ENCODE peak calls at places on chromosomes 3 and 15, in seven cellular contexts. Z is amniotic stem cell; I is astrocyte; M is mammary epithelial cell; G is T-helper 17 cell; P is stimulated activated CD4-positive, alpha-beta T cell treated with anti-CD3 and anti-CD28 coated beads, Interleukin-12 subunit alpha, Interleukin-12 subunit beta, amount 100 ng/mL, for 48 hours; Q is right atrium auricular region. W is an unnamed sample.

GRCh38 chr3:160331127-160331937 is 67.7 kb downstream of the IFT80 start:
- DNase-seq in Z (peak), I (peak), M (peak), G (no peak), P (no peak), Q (no peak), W (no peak)

GRCh38 chr15:35067501-35068347 is 17.4 kb downstream of the NANOGP8 start:
- DNase-seq in Z (no peak), I (no peak), M (no peak), G (no peak), P (no peak), Q (no peak), W (no peak)

GRCh38 chr3:124997303-124998246 is 58.2 kb downstream of the HEG1 start:
- DNase-seq in Z (no peak), I (no peak), M (no peak), G (no peak), P (no peak), Q (no peak), W (no peak)

GRCh38 chr15:89197503-89197971 is 23.8 kb downstream of the RLBP1 start:
- DNase-seq in Z (no peak), I (no peak), M (peak), G (no peak), P (no peak), Q (no peak), W (peak)

GRCh38 chr3:37591130-37591865 is 270.4 kb upstream of the CTDSPL start:
- DNase-seq in Z (no peak), I (no peak), M (no peak), G (no peak), P (no peak), Q (no peak), W (peak)

GRCh38 chr15:41535529-41535928 is 8.5 kb downstream of the RPAP1 start:
- DNase-seq in Z (no peak), I (no peak), M (no peak), G (no peak), P (no peak), Q (no peak), W (no peak)

GRCh38 chr15:55277715-55278114 is 11.9 kb downstream of the RAB27A start:
- DNase-seq in Z (no peak), I (no peak), M (no peak), G (no peak), P (no peak), Q (no peak), W (no peak)

GRCh38 chr3:12143949-12144504 is 14.7 kb downstream of the TIMP4 start:
- DNase-seq in Z (no peak), I (peak), M (peak), G (no peak), P (no peak), Q (peak), W (peak)

GRCh38 chr3:69941037-69941436 is 58.5 kb upstream of the SAMMSON start:
- DNase-seq in Z (no peak), I (no peak), M (no peak), G (no peak), P (no peak), Q (no peak), W (no peak)

GRCh38 chr3:53318522-53318921 is 28.8 kb downstream of the DCP1A start:
- DNase-seq in Z (peak), I (peak), M (no peak), G (no peak), P (no peak), Q (no peak), W (no peak)

GRCh38 chr3:120858501-120858900 is 49.5 kb upstream of the STXBP5L start:
- DNase-seq in Z (no peak), I (peak), M (no peak), G (no peak), P (no peak), Q (no peak), W (no peak)

GRCh38 chr3:30586806-30587486 is 19.5 kb upstream of the TGFBR2 start:
- DNase-seq in Z (no peak), I (peak), M (no peak), G (no peak), P (no peak), Q (no peak), W (no peak)

GRCh38 chr3:105495021-105495420 is 128.3 kb downstream of the ALCAM start:
- DNase-seq in Z (no peak), I (peak), M (no peak), G (no peak), P (no peak), Q (no peak), W (no peak)

GRCh38 chr3:196339493-196340254 is 1.5 kb upstream of the TM4SF19 start:
- DNase-seq in Z (no peak), I (peak), M (peak), G (no peak), P (no peak), Q (no peak), W (no peak)

GRCh38 chr15:50262533-50262932 is 3.0 kb downstream of the HDC start:
- DNase-seq in Z (no peak), I (no peak), M (no peak), G (no peak), P (peak), Q (no peak), W (no peak)

GRCh38 chr3:149134560-149134959 is 5.1 kb downstream of the HPS3 start:
- DNase-seq in Z (no peak), I (peak), M (peak), G (no peak), P (no peak), Q (no peak), W (no peak)

GRCh38 chr3:24199775-24200247 is 254.7 kb downstream of the NR1D2 start:
- DNase-seq in Z (peak), I (peak), M (no peak), G (no peak), P (no peak), Q (no peak), W (no peak)

GRCh38 chr15:100923902-100924301 is 4.7 kb downstream of the LRRK1 start:
- DNase-seq in Z (no peak), I (no peak), M (no peak), G (no peak), P (no peak), Q (peak), W (no peak)

GRCh38 chr3:23966308-23966707 is 21.2 kb downstream of the NR1D2 start:
- DNase-seq in Z (peak), I (peak), M (no peak), G (no peak), P (no peak), Q (no peak), W (no peak)

GRCh38 chr15:49645937-49646336 is 25.1 kb downstream of the DTWD1 start:
- DNase-seq in Z (no peak), I (peak), M (peak), G (no peak), P (no peak), Q (no peak), W (peak)

GRCh38 chr3:14333215-14333614 is 69.2 kb upstream of the SLC6A6 start:
- DNase-seq in Z (no peak), I (no peak), M (no peak), G (no peak), P (no peak), Q (no peak), W (no peak)

GRCh38 chr3:15693340-15693739 is 91.8 kb downstream of the BTD start:
- DNase-seq in Z (no peak), I (peak), M (no peak), G (no peak), P (no peak), Q (no peak), W (no peak)

GRCh38 chr3:129001817-129002572 is 891 bp downstream of the EFCC1 start:
- DNase-seq in Z (no peak), I (no peak), M (no peak), G (no peak), P (no peak), Q (no peak), W (no peak)

GRCh38 chr3:123186695-123187094 is 15.0 kb upstream of the SEC22A start:
- DNase-seq in Z (no peak), I (no peak), M (no peak), G (no peak), P (no peak), Q (no peak), W (no peak)

GRCh38 chr15:71562251-71562650 is 248.1 kb upstream of the NR2E3 start:
- DNase-seq in Z (no peak), I (peak), M (peak), G (no peak), P (no peak), Q (no peak), W (no peak)

GRCh38 chr15:81304226-81304625 is 19.7 kb downstream of the STARD5 start:
- DNase-seq in Z (no peak), I (peak), M (peak), G (no peak), P (no peak), Q (peak), W (no peak)

GRCh38 chr3:184234671-184235380 is 5.4 kb downstream of the VWA5B2 start:
- DNase-seq in Z (no peak), I (no peak), M (no peak), G (no peak), P (no peak), Q (no peak), W (no peak)

GRCh38 chr15:89132611-89133242 is 44.5 kb downstream of the ABHD2 start:
- DNase-seq in Z (no peak), I (no peak), M (no peak), G (no peak), P (no peak), Q (peak), W (no peak)